ENCODE peak calls at places on chromosomes 3 and 15, in eight cellular contexts. P is neuronal stem cell; J is fibroblast of mammary gland; U is GM13977; S is stimulated activated naive CD8-positive, alpha-beta T cell treated with anti-CD3 and anti-CD28 coated beads, Interleukin-15, Interleukin-2, amounts not matched to agents 100 U/mL and 50 U/mL, for 24 hours; T is WTC11; C is left cardiac atrium; Y is cardiac fibroblast. K is an unnamed sample.
A peak's percentile ranks its signal among the peaks of the same experiment; 100 is the strongest.

GRCh38 chr3:168096210-168096795 is 579 bp upstream of the GOLIM4 start:
- DNase-seq in J (peak; percentile 91), S (peak; percentile 35), P (peak; percentile 52), T (peak; percentile 21), U (peak; percentile 63), Y (peak; percentile 92), C (peak; percentile 74), K (peak; percentile 92)

GRCh38 chr3:146550743-146551510 is 6.5 kb upstream of the PLSCR1 start:
- DNase-seq in T (no peak), U (peak; percentile 37), C (no peak), Y (peak; percentile 82), P (no peak), J (peak; percentile 97), S (no peak), K (peak; percentile 74)

GRCh38 chr3:178155521-178155920 is 380.7 kb upstream of the KCNMB2 start:
- DNase-seq in Y (no peak), T (no peak), C (no peak), U (no peak), S (no peak), J (no peak), P (no peak), K (no peak)

GRCh38 chr3:108219336-108219735 is 2.9 kb downstream of the IFT57 start:
- DNase-seq in S (no peak), T (no peak), P (no peak), U (peak; percentile 33), Y (no peak), C (no peak), J (no peak), K (no peak)

GRCh38 chr15:63880019-63880418 is 46.3 kb upstream of the HERC1 start:
- DNase-seq in Y (no peak), S (no peak), P (no peak), U (no peak), T (no peak), C (no peak), J (no peak), K (no peak)

GRCh38 chr15:100711479-100712130 is 109.2 kb downstream of the ASB7 start:
- DNase-seq in C (no peak), S (no peak), J (no peak), U (no peak), Y (peak; percentile 26), T (no peak), P (no peak), K (no peak)

GRCh38 chr15:39878401-39878775 is 41.7 kb downstream of the GPR176 start:
- DNase-seq in J (no peak), U (no peak), T (no peak), P (no peak), Y (peak; percentile 51), C (no peak), S (no peak), K (no peak)

GRCh38 chr3:64311424-64311920 is 86.2 kb upstream of the PRICKLE2 start:
- DNase-seq in C (no peak), J (peak; percentile 41), T (no peak), P (no peak), U (no peak), Y (peak; percentile 45), S (no peak), K (peak; percentile 69)

GRCh38 chr3:156705761-156706631 is 31.6 kb downstream of the TIPARP start:
- DNase-seq in T (no peak), C (no peak), J (no peak), S (no peak), U (peak; percentile 12), Y (no peak), P (no peak), K (no peak)

GRCh38 chr15:41256103-41256502 is 25.0 kb downstream of the CHP1 start:
- DNase-seq in U (no peak), C (no peak), J (no peak), T (no peak), S (no peak), Y (no peak), P (no peak), K (no peak)

GRCh38 chr15:99777144-99777543 is 43.9 kb upstream of the LYSMD4 start:
- DNase-seq in J (no peak), T (no peak), P (no peak), U (no peak), Y (no peak), C (no peak), S (no peak), K (no peak)

GRCh38 chr3:69433016-69433937 is 47.4 kb upstream of the FRMD4B start:
- DNase-seq in T (no peak), U (no peak), C (no peak), S (peak; percentile 15), P (no peak), J (no peak), Y (no peak), K (no peak)

GRCh38 chr15:89359471-89360293 is 25.1 kb upstream of the POLG start:
- DNase-seq in U (peak; percentile 45), S (no peak), T (no peak), P (no peak), C (no peak), Y (no peak), J (no peak), K (no peak)

GRCh38 chr15:28111552-28111951 is 12.4 kb upstream of the OCA2 start:
- DNase-seq in P (no peak), Y (no peak), C (no peak), J (no peak), S (no peak), T (no peak), U (no peak), K (no peak)

GRCh38 chr15:43056696-43057095 is 49.1 kb downstream of the UBR1 start:
- DNase-seq in T (no peak), U (no peak), J (no peak), P (no peak), C (no peak), Y (no peak), S (no peak), K (no peak)

GRCh38 chr15:45377630-45378148 is 655 bp downstream of the GATM start:
- DNase-seq in Y (no peak), J (no peak), P (peak; percentile 2), U (peak; percentile 33), C (peak; percentile 59), S (no peak), T (peak; percentile 24), K (no peak)

GRCh38 chr3:40068647-40069046 is 240.9 kb upstream of the EIF1B start:
- DNase-seq in P (no peak), Y (no peak), C (no peak), U (no peak), J (no peak), T (no peak), S (no peak), K (no peak)

GRCh38 chr15:60799885-60800728 is 321.2 kb upstream of the ICE2 start:
- DNase-seq in C (no peak), S (peak; percentile 44), T (no peak), P (no peak), J (peak; percentile 79), Y (no peak), U (no peak), K (peak; percentile 28)

GRCh38 chr15:77508541-77509505 is 88.1 kb downstream of the HMG20A start:
- DNase-seq in Y (peak; percentile 54), T (no peak), J (no peak), U (no peak), C (peak; percentile 75), P (no peak), S (no peak), K (peak; percentile 60)

GRCh38 chr3:27467545-27467944 is 16.6 kb downstream of the SLC4A7 start:
- DNase-seq in Y (peak; percentile 73), U (peak; percentile 59), C (no peak), S (no peak), J (peak; percentile 62), P (no peak), T (no peak), K (peak; percentile 42)

GRCh38 chr3:48896991-48897390 is 1.7 kb downstream of the SLC25A20 start:
- DNase-seq in T (no peak), J (no peak), C (no peak), Y (peak; percentile 16), U (no peak), S (no peak), P (no peak), K (peak; percentile 29)

GRCh38 chr15:68634122-68634482 is 55.3 kb downstream of the CORO2B start:
- DNase-seq in Y (no peak), U (no peak), C (no peak), S (no peak), T (no peak), P (no peak), J (no peak), K (no peak)

GRCh38 chr3:49901351-49902339 is 2.0 kb downstream of the MST1R start:
- DNase-seq in Y (no peak), S (no peak), U (peak; percentile 75), P (no peak), T (no peak), C (no peak), J (peak; percentile 15), K (peak; percentile 30)

GRCh38 chr15:75828429-75828828 is 14.8 kb upstream of the UBE2Q2 start:
- DNase-seq in P (no peak), C (no peak), J (no peak), U (no peak), T (no peak), S (no peak), Y (no peak), K (no peak)

GRCh38 chr3:18098960-18099587 is 326.1 kb downstream of the SATB1 start:
- DNase-seq in J (peak; percentile 95), T (no peak), Y (peak; percentile 61), C (no peak), U (no peak), P (no peak), S (peak; percentile 69), K (peak; percentile 82)

GRCh38 chr3:138861755-138862333 is 27.1 kb upstream of the PIK3CB start:
- DNase-seq in T (peak; percentile 38), J (peak; percentile 82), S (no peak), Y (peak; percentile 23), U (no peak), C (no peak), P (peak; percentile 42), K (no peak)

GRCh38 chr3:128804017-128804816 is 75.2 kb upstream of the ACAD9 start:
- DNase-seq in S (peak; percentile 59), J (peak; percentile 51), P (no peak), C (no peak), T (no peak), Y (peak; percentile 45), U (peak; percentile 86), K (no peak)

GRCh38 chr15:56031836-56032235 is 38.4 kb upstream of the NEDD4 start:
- DNase-seq in S (no peak), T (no peak), P (no peak), C (no peak), U (no peak), Y (no peak), J (no peak), K (no peak)

GRCh38 chr3:71652786-71653419 is 69.4 kb upstream of the FOXP1 start:
- DNase-seq in Y (peak; percentile 73), C (peak; percentile 40), P (peak; percentile 24), J (peak; percentile 73), S (no peak), T (no peak), U (peak; percentile 45), K (peak; percentile 44)

GRCh38 chr3:58419782-58420512 is 13.7 kb downstream of the PDHB start:
- DNase-seq in P (no peak), Y (peak; percentile 79), U (peak; percentile 28), J (peak; percentile 63), T (no peak), S (no peak), C (peak; percentile 68), K (peak; percentile 69)

GRCh38 chr3:149501524-149501923 is 27.0 kb downstream of the TM4SF4 start:
- DNase-seq in T (no peak), S (no peak), C (no peak), J (peak; percentile 71), U (no peak), P (no peak), Y (peak; percentile 75), K (peak; percentile 92)

K was measured in fibroblast of gingiva.